ENCODE peak calls at places on chromosomes 5 and 9, in five cellular contexts. One of them, this sample, is unnamed.

GRCh38 chr9:121736147-121736721 is 84.8 kb downstream of the DAB2IP start:
- DNase-seq in H1: peak; percentile 79
- DNase-seq in neural progenitor cell: peak; percentile 91
- DNase-seq in HCT116: no peak
- DNase-seq in DND-41: no peak
- DNase-seq in this sample: peak; percentile 83

GRCh38 chr9:88462191-88462590 is 72.8 kb upstream of the NXNL2 start:
- DNase-seq in H1: no peak
- DNase-seq in neural progenitor cell: no peak
- DNase-seq in HCT116: no peak
- DNase-seq in DND-41: no peak
- DNase-seq in this sample: no peak

GRCh38 chr9:82334286-82334685 is 345.7 kb downstream of the SPATA31D1 start:
- DNase-seq in H1: no peak
- DNase-seq in neural progenitor cell: no peak
- DNase-seq in HCT116: no peak
- DNase-seq in DND-41: no peak
- DNase-seq in this sample: no peak

GRCh38 chr9:112558476-112558875 is 71.8 kb downstream of the KIAA1958 start:
- DNase-seq in H1: no peak
- DNase-seq in neural progenitor cell: no peak
- DNase-seq in HCT116: no peak
- DNase-seq in DND-41: no peak
- DNase-seq in this sample: no peak

GRCh38 chr9:29806941-29807625 is 2233.8 kb upstream of the C9orf72 start:
- DNase-seq in H1: no peak
- DNase-seq in neural progenitor cell: peak; percentile 82
- DNase-seq in HCT116: no peak
- DNase-seq in DND-41: no peak
- DNase-seq in this sample: no peak

GRCh38 chr9:124139001-124139400 is 118.7 kb upstream of the NEK6 start:
- DNase-seq in H1: peak; percentile 7
- DNase-seq in neural progenitor cell: no peak
- DNase-seq in HCT116: no peak
- DNase-seq in DND-41: no peak
- DNase-seq in this sample: no peak

GRCh38 chr9:95143591-95144561 is 173.6 kb downstream of the FANCC start:
- DNase-seq in H1: no peak
- DNase-seq in neural progenitor cell: no peak
- DNase-seq in HCT116: no peak
- DNase-seq in DND-41: no peak
- DNase-seq in this sample: peak; percentile 79

GRCh38 chr5:125612356-125613149 is 810.7 kb upstream of the GRAMD2B start:
- DNase-seq in H1: no peak
- DNase-seq in neural progenitor cell: no peak
- DNase-seq in HCT116: no peak
- DNase-seq in DND-41: no peak
- DNase-seq in this sample: no peak

GRCh38 chr5:76473676-76474075 is 70.6 kb downstream of the IQGAP2 start:
- DNase-seq in H1: no peak
- DNase-seq in neural progenitor cell: no peak
- DNase-seq in HCT116: no peak
- DNase-seq in DND-41: peak; percentile 55
- DNase-seq in this sample: no peak

GRCh38 chr5:74127377-74128338 is 501.7 kb downstream of the ARHGEF28 start:
- DNase-seq in H1: no peak
- DNase-seq in neural progenitor cell: peak; percentile 20
- DNase-seq in HCT116: no peak
- DNase-seq in DND-41: no peak
- DNase-seq in this sample: no peak

GRCh38 chr9:128764361-128764760 is 7.4 kb downstream of the ZER1 start:
- DNase-seq in H1: peak; percentile 56
- DNase-seq in neural progenitor cell: no peak
- DNase-seq in HCT116: no peak
- DNase-seq in DND-41: no peak
- DNase-seq in this sample: no peak

GRCh38 chr5:114361724-114362196 is at the start of gene KCNN2:
- DNase-seq in H1: no peak
- DNase-seq in neural progenitor cell: peak; percentile 93
- DNase-seq in HCT116: no peak
- DNase-seq in DND-41: no peak
- DNase-seq in this sample: peak; percentile 86

GRCh38 chr5:175728316-175728715 is 70.4 kb downstream of the HRH2 start:
- DNase-seq in H1: no peak
- DNase-seq in neural progenitor cell: no peak
- DNase-seq in HCT116: no peak
- DNase-seq in DND-41: no peak
- DNase-seq in this sample: no peak

GRCh38 chr5:31993182-31993961 is 180.7 kb downstream of the GOLPH3 start:
- DNase-seq in H1: no peak
- DNase-seq in neural progenitor cell: no peak
- DNase-seq in HCT116: no peak
- DNase-seq in DND-41: no peak
- DNase-seq in this sample: no peak

GRCh38 chr5:113361701-113362100 is 73.1 kb downstream of the TSSK1B start:
- DNase-seq in H1: no peak
- DNase-seq in neural progenitor cell: no peak
- DNase-seq in HCT116: no peak
- DNase-seq in DND-41: no peak
- DNase-seq in this sample: no peak

GRCh38 chr5:53291528-53291927 is 182.0 kb upstream of the MOCS2 start:
- DNase-seq in H1: no peak
- DNase-seq in neural progenitor cell: no peak
- DNase-seq in HCT116: no peak
- DNase-seq in DND-41: no peak
- DNase-seq in this sample: no peak

GRCh38 chr5:148740966-148741742 is 85.3 kb upstream of the ADRB2 start:
- DNase-seq in H1: no peak
- DNase-seq in neural progenitor cell: peak; percentile 29
- DNase-seq in HCT116: peak; percentile 54
- DNase-seq in DND-41: no peak
- DNase-seq in this sample: peak; percentile 23

GRCh38 chr5:35246928-35247644 is 16.8 kb upstream of the PRLR start:
- DNase-seq in H1: no peak
- DNase-seq in neural progenitor cell: no peak
- DNase-seq in HCT116: no peak
- DNase-seq in DND-41: no peak
- DNase-seq in this sample: peak; percentile 48

GRCh38 chr5:18985397-18985796 is 1002.6 kb downstream of the CDH18 start:
- DNase-seq in H1: no peak
- DNase-seq in neural progenitor cell: peak; percentile 75
- DNase-seq in HCT116: no peak
- DNase-seq in DND-41: no peak
- DNase-seq in this sample: no peak

GRCh38 chr9:115189686-115190085 is 71.7 kb upstream of the TNC start:
- DNase-seq in H1: no peak
- DNase-seq in neural progenitor cell: no peak
- DNase-seq in HCT116: no peak
- DNase-seq in DND-41: no peak
- DNase-seq in this sample: no peak

GRCh38 chr9:131801811-131802210 is 61.9 kb upstream of the RAPGEF1 start:
- DNase-seq in H1: no peak
- DNase-seq in neural progenitor cell: peak; percentile 43
- DNase-seq in HCT116: no peak
- DNase-seq in DND-41: no peak
- DNase-seq in this sample: no peak

GRCh38 chr5:139951296-139951924 is 91.7 kb downstream of the NRG2 start:
- DNase-seq in H1: peak; percentile 24
- DNase-seq in neural progenitor cell: no peak
- DNase-seq in HCT116: no peak
- DNase-seq in DND-41: no peak
- DNase-seq in this sample: no peak

GRCh38 chr5:75006821-75007536 is 45.4 kb downstream of the GCNT4 start:
- DNase-seq in H1: no peak
- DNase-seq in neural progenitor cell: no peak
- DNase-seq in HCT116: no peak
- DNase-seq in DND-41: no peak
- DNase-seq in this sample: no peak

GRCh38 chr5:93092349-93093105 is 488.5 kb downstream of the NR2F1-AS1 start:
- DNase-seq in H1: no peak
- DNase-seq in neural progenitor cell: no peak
- DNase-seq in HCT116: no peak
- DNase-seq in DND-41: no peak
- DNase-seq in this sample: no peak

GRCh38 chr9:137240841-137241489 is at the start of gene TUBB4B:
- DNase-seq in H1: peak; percentile 94
- DNase-seq in neural progenitor cell: peak; percentile 99
- DNase-seq in HCT116: peak; percentile 100
- DNase-seq in DND-41: peak; percentile 99
- DNase-seq in this sample: peak; percentile 99

GRCh38 chr5:7577381-7577780 is 181.4 kb downstream of the ADCY2 start:
- DNase-seq in H1: no peak
- DNase-seq in neural progenitor cell: no peak
- DNase-seq in HCT116: no peak
- DNase-seq in DND-41: no peak
- DNase-seq in this sample: no peak

GRCh38 chr5:41416336-41416735 is 94.1 kb downstream of the PLCXD3 start:
- DNase-seq in H1: no peak
- DNase-seq in neural progenitor cell: no peak
- DNase-seq in HCT116: no peak
- DNase-seq in DND-41: no peak
- DNase-seq in this sample: no peak

GRCh38 chr5:23507278-23507685 is at the start of gene PRDM9:
- DNase-seq in H1: peak; percentile 55
- DNase-seq in neural progenitor cell: no peak
- DNase-seq in HCT116: no peak
- DNase-seq in DND-41: no peak
- DNase-seq in this sample: no peak

GRCh38 chr5:2737273-2738155 is 14.0 kb downstream of the IRX2 start:
- DNase-seq in H1: peak; percentile 42
- DNase-seq in neural progenitor cell: no peak
- DNase-seq in HCT116: no peak
- DNase-seq in DND-41: no peak
- DNase-seq in this sample: no peak

GRCh38 chr5:14929293-14930065 is 57.9 kb upstream of the ANKH start:
- DNase-seq in H1: no peak
- DNase-seq in neural progenitor cell: no peak
- DNase-seq in HCT116: no peak
- DNase-seq in DND-41: no peak
- DNase-seq in this sample: no peak

DNA sequence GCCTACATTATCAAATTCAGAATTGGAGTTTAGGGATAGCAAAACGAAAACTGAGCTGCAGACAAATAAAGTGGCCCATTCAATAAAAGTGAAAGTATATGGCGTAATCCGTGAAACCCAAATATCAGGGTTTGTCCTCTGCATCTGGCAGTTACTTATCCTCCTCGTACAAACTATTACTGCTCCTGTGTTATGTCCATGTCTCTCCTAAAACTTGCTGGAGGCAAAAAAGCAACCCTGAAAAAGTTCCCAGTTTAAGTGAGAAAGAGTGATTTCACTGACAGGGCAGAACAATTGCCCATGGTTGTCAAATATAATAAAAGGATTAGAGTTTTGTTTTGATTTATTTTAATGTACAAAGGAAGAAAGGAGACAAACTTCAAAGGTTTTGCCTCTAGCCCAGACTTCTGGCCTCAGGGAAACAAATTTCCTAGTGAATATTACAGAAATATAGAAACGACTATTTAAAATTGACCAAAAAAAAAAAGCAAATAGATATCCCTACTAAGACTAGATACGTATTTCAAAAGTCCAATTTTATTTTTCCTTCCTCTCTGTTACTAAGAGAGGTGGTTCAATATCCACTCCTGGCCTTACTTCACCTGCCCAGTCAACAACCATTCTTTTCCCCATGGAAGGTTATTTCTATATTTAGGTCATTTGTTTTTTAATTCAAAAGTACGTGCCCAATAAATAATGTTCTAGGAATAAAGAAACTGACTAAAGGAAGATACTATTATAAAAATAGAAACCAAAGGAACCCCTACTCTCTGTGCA is 50.0 kb downstream of the NFIB start:
- DNase-seq in H1: no peak
- DNase-seq in neural progenitor cell: no peak
- DNase-seq in HCT116: no peak
- DNase-seq in DND-41: no peak
- DNase-seq in this sample: no peak
- H3K9ac ChIP-seq in H1: no peak overlapping the region
- H3K9ac ChIP-seq in neural progenitor cell: no peak overlapping the region
- H3K9ac ChIP-seq in HCT116: no peak overlapping the region
- H3K9ac ChIP-seq in DND-41: no peak overlapping the region
- H3K9ac ChIP-seq in this sample: no peak overlapping the region

GRCh38 chr9:24616858-24617257 is 71.2 kb upstream of the IZUMO3 start:
- DNase-seq in H1: no peak
- DNase-seq in neural progenitor cell: no peak
- DNase-seq in HCT116: no peak
- DNase-seq in DND-41: no peak
- DNase-seq in this sample: no peak

GRCh38 chr9:24614070-24614469 is 68.4 kb upstream of the IZUMO3 start:
- DNase-seq in H1: no peak
- DNase-seq in neural progenitor cell: peak; percentile 57
- DNase-seq in HCT116: no peak
- DNase-seq in DND-41: no peak
- DNase-seq in this sample: no peak
- TF ChIP-seq CTCF in H1: peak; percentile 39
- TF ChIP-seq CTCF in neural progenitor cell: peak; percentile 60
- TF ChIP-seq CTCF in HCT116: no peak
- TF ChIP-seq CTCF in DND-41: no peak
- TF ChIP-seq CTCF in this sample: no peak

GRCh38 chr9:5455181-5455580 is 4.8 kb downstream of the CD274 start:
- DNase-seq in H1: no peak
- DNase-seq in neural progenitor cell: no peak
- DNase-seq in HCT116: no peak
- DNase-seq in DND-41: no peak
- DNase-seq in this sample: no peak

GRCh38 chr9:5459289-5459829 is 9.0 kb downstream of the CD274 start:
- DNase-seq in H1: no peak
- DNase-seq in neural progenitor cell: no peak
- DNase-seq in HCT116: no peak
- DNase-seq in DND-41: no peak
- DNase-seq in this sample: no peak

GRCh38 chr9:5460157-5460556 is 9.8 kb downstream of the CD274 start:
- DNase-seq in H1: no peak
- DNase-seq in neural progenitor cell: no peak
- DNase-seq in HCT116: no peak
- DNase-seq in DND-41: no peak
- DNase-seq in this sample: no peak
- H3K9ac ChIP-seq in H1: no peak overlapping the region
- H3K9ac ChIP-seq in neural progenitor cell: no peak overlapping the region
- H3K9ac ChIP-seq in HCT116: no peak overlapping the region
- H3K9ac ChIP-seq in DND-41: no peak overlapping the region
- H3K9ac ChIP-seq in this sample: no peak overlapping the region

DNA sequence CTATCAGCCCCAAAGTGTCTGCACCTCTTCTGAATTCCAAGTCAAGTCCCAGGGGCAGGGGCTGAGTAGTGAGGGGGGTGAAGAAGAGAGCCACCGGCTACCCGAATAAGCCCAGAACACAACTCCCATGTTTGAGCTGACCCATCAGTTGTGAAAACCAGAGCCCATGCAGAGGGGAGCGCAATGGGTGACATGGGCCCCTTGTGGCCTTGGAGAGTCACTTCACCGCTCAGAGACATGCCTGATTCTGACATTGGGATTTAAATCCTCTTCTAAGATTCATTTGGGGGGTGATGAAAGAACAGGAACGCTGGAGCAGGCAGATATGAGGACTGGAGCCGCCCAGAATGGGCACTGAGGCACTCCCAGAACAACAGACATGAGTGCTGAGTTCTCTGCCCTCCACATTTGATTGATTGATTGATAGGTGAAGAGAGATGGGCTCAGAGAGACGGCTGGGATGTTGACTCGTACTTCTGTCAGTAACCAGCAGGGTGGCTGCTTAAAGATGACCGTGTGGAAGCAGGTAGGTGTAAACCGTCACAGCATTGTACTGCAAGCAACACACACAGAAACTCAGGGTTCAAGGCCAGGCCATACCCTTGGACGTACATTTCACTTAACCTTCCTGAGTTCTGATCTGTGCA is 74.3 kb downstream of the GPR21 start:
- DNase-seq in H1: no peak
- DNase-seq in neural progenitor cell: no peak
- DNase-seq in HCT116: no peak
- DNase-seq in DND-41: no peak
- DNase-seq in this sample: no peak
- TF ChIP-seq CTCF in H1: no peak
- TF ChIP-seq CTCF in neural progenitor cell: peak; percentile 4
- TF ChIP-seq CTCF in HCT116: peak; percentile 30
- TF ChIP-seq CTCF in DND-41: no peak
- TF ChIP-seq CTCF in this sample: no peak

This sample was measured in colonic mucosa.